ENCODE peak calls at places on chromosomes 4 and X, in six cellular contexts. D, Q, G, W, Y and V are unnamed samples.

GRCh38 chrX:153766871-153767673 is 3.0 kb downstream of the PLXNB3 start:
- DNase-seq in D (no peak), Q (no peak), G (no peak), W (no peak), Y (no peak), V (no peak)

GRCh38 chr4:139523076-139523475 is 32.9 kb downstream of the SETD7 start:
- DNase-seq in D (no peak), Q (no peak), G (no peak), W (no peak), Y (no peak), V (no peak)

GRCh38 chr4:2261110-2261852 is 628 bp downstream of the MXD4 start:
- DNase-seq in D (no peak), Q (peak), G (peak), W (no peak), Y (peak), V (no peak)

GRCh38 chr4:143185253-143186107 is 763 bp downstream of the USP38 start:
- DNase-seq in D (peak), Q (no peak), G (peak), W (peak), Y (no peak), V (peak)

GRCh38 chr4:13765535-13765934 is 138.0 kb upstream of the BOD1L1 start:
- DNase-seq in D (no peak), Q (no peak), G (no peak), W (no peak), Y (no peak), V (no peak)

GRCh38 chr4:1406416-1406945 is at the start of gene NKX1-1:
- DNase-seq in D (no peak), Q (no peak), G (no peak), W (no peak), Y (no peak), V (no peak)

GRCh38 chrX:9362529-9362928 is 102.3 kb upstream of the TBL1X start:
- DNase-seq in D (no peak), Q (no peak), G (no peak), W (no peak), Y (no peak), V (no peak)

GRCh38 chr4:119337010-119337409 is 15.1 kb upstream of the FABP2 start:
- DNase-seq in D (no peak), Q (no peak), G (peak), W (no peak), Y (no peak), V (no peak)

GRCh38 chr4:78019494-78019893 is 37.6 kb upstream of the FRAS1 start:
- DNase-seq in D (no peak), Q (no peak), G (no peak), W (no peak), Y (no peak), V (no peak)

GRCh38 chrX:155888139-155888538 is 7.0 kb downstream of the VAMP7 start:
- DNase-seq in D (no peak), Q (no peak), G (no peak), W (no peak), Y (no peak), V (no peak)

GRCh38 chr4:3334316-3334715 is 41.5 kb downstream of the RGS12 start:
- DNase-seq in D (no peak), Q (no peak), G (no peak), W (no peak), Y (no peak), V (no peak)

GRCh38 chrX:56233100-56233499 is 944 bp downstream of the KLF8 start:
- DNase-seq in D (no peak), Q (no peak), G (no peak), W (no peak), Y (no peak), V (no peak)

GRCh38 chr4:98662619-98663225 is 4.3 kb upstream of the TSPAN5 start:
- DNase-seq in D (no peak), Q (no peak), G (no peak), W (no peak), Y (peak), V (no peak)

GRCh38 chr4:169436734-169437133 is 166.0 kb upstream of the SH3RF1 start:
- DNase-seq in D (no peak), Q (no peak), G (no peak), W (no peak), Y (no peak), V (no peak)

GRCh38 chr4:7395635-7396034 is 39.1 kb downstream of the PSAPL1 start:
- DNase-seq in D (no peak), Q (no peak), G (peak), W (no peak), Y (no peak), V (no peak)

GRCh38 chrX:9882669-9883446 is 84.3 kb upstream of the CLDN34 start:
- DNase-seq in D (no peak), Q (no peak), G (peak), W (no peak), Y (no peak), V (no peak)

GRCh38 chr4:80183196-80184052 is 13.9 kb upstream of the PRDM8 start:
- DNase-seq in D (peak), Q (peak), G (no peak), W (no peak), Y (no peak), V (no peak)

GRCh38 chrX:23341452-23341851 is 6.8 kb downstream of the PTCHD1 start:
- DNase-seq in D (no peak), Q (no peak), G (no peak), W (no peak), Y (no peak), V (no peak)

GRCh38 chr4:4781936-4782754 is 77.3 kb upstream of the MSX1 start:
- DNase-seq in D (no peak), Q (no peak), G (no peak), W (no peak), Y (no peak), V (no peak)

GRCh38 chr4:25970241-25970675 is 56.2 kb downstream of the SMIM20 start:
- DNase-seq in D (no peak), Q (no peak), G (peak), W (no peak), Y (no peak), V (no peak)

GRCh38 chr4:148093065-148093464 is 349.1 kb downstream of the NR3C2 start:
- DNase-seq in D (no peak), Q (no peak), G (no peak), W (no peak), Y (no peak), V (no peak)

GRCh38 chrX:47595701-47596655 is 13.7 kb downstream of the TIMP1 start:
- DNase-seq in D (no peak), Q (no peak), G (no peak), W (no peak), Y (no peak), V (no peak)

GRCh38 chrX:22116585-22117546 is 84.7 kb downstream of the PHEX start:
- DNase-seq in D (no peak), Q (no peak), G (no peak), W (no peak), Y (no peak), V (no peak)

GRCh38 chr4:149881744-149882143 is 66.1 kb upstream of the IQCM start:
- DNase-seq in D (no peak), Q (no peak), G (no peak), W (no peak), Y (no peak), V (no peak)